ENCODE peak calls at places on chromosomes 6 and 20, in ten cellular contexts. G is mammary epithelial cell, F is endothelial cell of umbilical vein, Y is brain microvascular endothelial cell, H is PC-9, C is tibial artery, P is PC-3, O is breast epithelium, I is fibroblast of lung, W is ascending aorta. X is an unnamed sample.

GRCh38 chr6:139839506-139840156 is 465.2 kb upstream of the CITED2 start:
- DNase-seq in W (peak), P (no peak), H (no peak), Y (peak), C (peak), F (no peak), O (no peak), I (no peak), G (no peak), X (no peak)

GRCh38 chr20:53996584-53997486 is 73.6 kb downstream of the BCAS1 start:
- DNase-seq in W (no peak), P (no peak), H (no peak), O (no peak), I (no peak), G (no peak), F (no peak), Y (no peak), C (no peak), X (no peak)

GRCh38 chr20:62155428-62156253 is 12.1 kb downstream of the SS18L1 start:
- DNase-seq in O (peak), I (no peak), C (no peak), H (peak), W (no peak), G (peak), Y (no peak), P (peak), F (no peak), X (no peak)

GRCh38 chr6:166944666-166945256 is 11.6 kb downstream of the RNASET2 start:
- DNase-seq in O (no peak), Y (no peak), I (no peak), W (no peak), H (no peak), P (no peak), F (no peak), G (no peak), C (no peak), X (no peak)

GRCh38 chr6:141653590-141653989 is 479.1 kb upstream of the GJE1 start:
- DNase-seq in W (no peak), G (no peak), H (no peak), P (no peak), I (peak), O (no peak), F (no peak), C (no peak), Y (no peak), X (no peak)

GRCh38 chr20:13302647-13303425 is 81.8 kb downstream of the ISM1 start:
- DNase-seq in Y (peak), F (peak), W (no peak), P (peak), I (peak), O (no peak), G (peak), H (no peak), C (no peak), X (no peak)

GRCh38 chr6:27892596-27893058 is 19.6 kb downstream of the OR2B2 start:
- DNase-seq in G (no peak), Y (no peak), I (peak), H (no peak), P (peak), F (no peak), O (no peak), W (no peak), C (no peak), X (no peak)

GRCh38 chr6:129648819-129649491 is 61.0 kb downstream of the ARHGAP18 start:
- DNase-seq in P (no peak), G (no peak), H (no peak), W (no peak), F (no peak), C (no peak), Y (no peak), I (no peak), O (no peak), X (no peak)

GRCh38 chr20:43691928-43692524 is 25.1 kb downstream of the MYBL2 start:
- DNase-seq in O (no peak), F (peak), C (no peak), I (peak), G (peak), P (peak), W (no peak), H (peak), Y (peak), X (peak)

GRCh38 chr6:71139249-71139648 is 149.4 kb upstream of the OGFRL1 start:
- DNase-seq in G (peak), Y (peak), I (peak), O (no peak), F (no peak), P (peak), C (no peak), H (no peak), W (no peak), X (no peak)

GRCh38 chr6:156942266-156942665 is 165.1 kb downstream of the ARID1B start:
- DNase-seq in C (no peak), H (no peak), P (peak), I (no peak), O (no peak), G (no peak), Y (no peak), F (no peak), W (no peak), X (no peak)

GRCh38 chr6:43865947-43866346 is 95.9 kb downstream of the VEGFA start:
- DNase-seq in H (no peak), O (no peak), C (no peak), Y (no peak), F (no peak), P (no peak), W (no peak), I (no peak), G (no peak), X (no peak)

GRCh38 chr20:32336918-32337347 is 21.2 kb upstream of the ASXL1 start:
- DNase-seq in I (peak), F (peak), G (no peak), O (no peak), W (no peak), C (no peak), H (peak), Y (no peak), P (peak), X (no peak)

GRCh38 chr6:143657809-143658208 is 20.0 kb upstream of the PHACTR2 start:
- DNase-seq in C (no peak), W (no peak), F (no peak), Y (no peak), G (no peak), H (no peak), P (no peak), O (no peak), I (no peak), X (no peak)

GRCh38 chr6:20589266-20589665 is 55.0 kb downstream of the CDKAL1 start:
- DNase-seq in I (peak), H (no peak), Y (no peak), C (no peak), W (no peak), O (no peak), F (peak), G (no peak), P (peak), X (no peak)

GRCh38 chr6:98653171-98653570 is 181.2 kb upstream of the POU3F2 start:
- DNase-seq in W (no peak), O (no peak), P (peak), F (no peak), G (peak), I (no peak), C (no peak), H (no peak), Y (no peak), X (no peak)

GRCh38 chr20:18981956-18982539 is 168.5 kb downstream of the SCP2D1 start:
- DNase-seq in I (no peak), P (no peak), W (no peak), O (no peak), G (no peak), H (no peak), F (no peak), Y (no peak), C (no peak), X (no peak)

GRCh38 chr6:157056275-157056674 is 267.0 kb downstream of the TMEM242 start:
- DNase-seq in G (no peak), F (no peak), W (no peak), P (no peak), H (no peak), C (no peak), O (no peak), Y (no peak), I (no peak), X (no peak)

GRCh38 chr20:9218412-9219001 is 149.6 kb downstream of the PLCB4 start:
- DNase-seq in O (no peak), I (peak), W (no peak), G (no peak), Y (peak), P (no peak), H (no peak), C (no peak), F (no peak), X (no peak)

GRCh38 chr6:162289972-162290371 is 437.6 kb downstream of the PRKN start:
- DNase-seq in I (no peak), C (no peak), W (no peak), F (no peak), G (no peak), P (no peak), H (no peak), O (no peak), Y (no peak), X (no peak)

GRCh38 chr6:136706431-136706830 is 85.8 kb downstream of the MAP3K5 start:
- DNase-seq in O (no peak), C (no peak), G (no peak), F (no peak), Y (no peak), I (no peak), W (no peak), P (no peak), H (no peak), X (no peak)

GRCh38 chr6:107827541-107827940 is 3.4 kb upstream of the SCML4 start:
- DNase-seq in Y (no peak), W (no peak), I (no peak), G (no peak), F (no peak), O (no peak), H (no peak), P (no peak), C (no peak), X (no peak)

GRCh38 chr6:165664553-165665383 is 1.7 kb upstream of the PDE10A start:
- DNase-seq in Y (no peak), C (no peak), H (no peak), I (no peak), W (no peak), O (no peak), G (no peak), P (no peak), F (no peak), X (peak)

GRCh38 chr6:20271818-20272217 is 59.5 kb upstream of the MBOAT1 start:
- DNase-seq in H (no peak), I (no peak), Y (no peak), C (no peak), G (no peak), O (no peak), W (no peak), F (no peak), P (no peak), X (no peak)

GRCh38 chr20:44780226-44780625 is 30.1 kb downstream of the RIMS4 start:
- DNase-seq in G (peak), W (no peak), O (no peak), C (no peak), P (peak), I (peak), H (no peak), F (peak), Y (peak), X (peak)

GRCh38 chr6:1497593-1498105 is 108.3 kb downstream of the FOXF2 start:
- DNase-seq in I (no peak), P (no peak), G (no peak), O (no peak), C (no peak), F (no peak), H (no peak), W (no peak), Y (no peak), X (no peak)

GRCh38 chr6:37049990-37050853 is 44.8 kb downstream of the FGD2 start:
- DNase-seq in O (no peak), C (peak), H (no peak), Y (no peak), W (peak), P (no peak), I (no peak), G (no peak), F (no peak), X (peak)

GRCh38 chr6:132259070-132259469 is 142.2 kb downstream of the MOXD1 start:
- DNase-seq in O (no peak), H (peak), Y (peak), I (peak), G (peak), W (no peak), F (peak), P (peak), C (no peak), X (no peak)

GRCh38 chr20:24868396-24868927 is 80.6 kb upstream of the CST7 start:
- DNase-seq in O (no peak), P (no peak), H (no peak), Y (no peak), W (no peak), G (no peak), I (no peak), C (no peak), F (no peak), X (no peak)

GRCh38 chr6:19691465-19692167 is 145.6 kb upstream of the ID4 start:
- DNase-seq in P (no peak), O (no peak), W (no peak), G (no peak), Y (no peak), F (no peak), H (no peak), C (peak), I (peak), X (peak)

GRCh38 chr6:72999995-73000394 is 225.3 kb downstream of the KHDC1L start:
- DNase-seq in H (peak), W (no peak), Y (no peak), F (no peak), I (no peak), C (no peak), G (peak), P (no peak), O (peak), X (no peak)

GRCh38 chr6:39362487-39362865 is 40.0 kb upstream of the KCNK16 start:
- DNase-seq in I (peak), G (no peak), P (peak), H (no peak), F (no peak), C (no peak), W (no peak), Y (peak), O (no peak), X (no peak)

GRCh38 chr6:57328074-57328473 is 10.6 kb downstream of the PRIM2 start:
- DNase-seq in I (no peak), W (no peak), G (no peak), F (no peak), P (no peak), Y (no peak), C (no peak), O (no peak), H (no peak), X (no peak)

GRCh38 chr6:57329933-57330332 is 12.5 kb downstream of the PRIM2 start:
- DNase-seq in F (no peak), I (no peak), Y (no peak), W (no peak), H (no peak), C (no peak), O (no peak), G (no peak), P (no peak), X (no peak)

GRCh38 chr6:57327311-57327710 is 9.9 kb downstream of the PRIM2 start:
- DNase-seq in Y (no peak), H (no peak), C (no peak), O (no peak), I (no peak), P (no peak), F (no peak), W (no peak), G (no peak), X (no peak)

DNA sequence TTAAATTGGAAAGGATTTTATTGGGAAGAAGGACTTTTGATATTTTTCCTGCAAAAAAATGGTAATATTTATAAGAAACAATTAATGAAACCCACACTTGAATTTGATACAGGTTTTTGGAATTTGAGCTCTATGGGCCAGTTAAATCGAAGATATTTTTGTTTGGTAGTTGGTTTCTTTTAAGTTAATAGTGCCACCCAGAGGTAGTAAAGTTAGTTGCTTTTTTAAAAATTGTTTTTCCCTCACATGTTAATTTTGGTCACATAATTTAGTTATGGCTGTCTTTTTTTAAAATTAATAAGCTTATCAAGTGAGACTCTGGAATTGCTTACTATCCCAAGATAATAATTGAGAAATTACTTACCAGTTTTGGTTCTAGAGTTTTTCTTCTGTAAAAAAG is 7.1 kb downstream of the PRIM2 start:
- DNase-seq in P (peak), G (no peak), C (no peak), W (no peak), H (no peak), Y (no peak), O (no peak), F (peak), I (peak), X (no peak)
- TF ChIP-seq CTCF in P (peak), G (peak), C (peak), W (peak), H (peak), Y (peak), O (no peak), F (peak), I (peak), X (peak)

DNA sequence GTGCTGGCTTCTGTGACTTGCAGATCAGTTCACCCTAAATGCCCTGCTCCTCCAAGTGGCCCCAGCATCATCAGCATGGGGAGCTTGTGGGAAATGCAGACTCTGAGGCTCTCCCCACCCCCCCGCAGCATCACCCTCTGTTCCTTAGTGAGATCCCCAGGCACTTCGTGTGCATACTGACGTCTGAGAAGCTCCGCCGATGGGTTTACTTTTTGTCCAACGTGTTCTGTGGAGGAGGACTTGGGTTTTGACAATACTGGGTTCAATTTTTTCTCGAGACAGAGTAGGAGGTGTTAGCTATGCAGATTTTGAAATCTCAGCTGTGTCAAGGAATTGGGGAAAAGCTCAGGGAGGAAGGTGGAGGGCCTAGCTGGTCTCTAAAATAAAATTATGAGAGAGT is 38.3 kb upstream of the ZNF831 start:
- DNase-seq in C (no peak), G (no peak), P (no peak), W (peak), I (no peak), H (no peak), F (no peak), O (no peak), Y (no peak), X (no peak)
- H3K4me3 ChIP-seq in C (no peak), G (no peak), P (no peak), W (no peak), I (no peak), H (no peak), F (no peak), O (no peak), Y (no peak), X (no peak)

GRCh38 chr6:8130399-8130798 is 28.1 kb upstream of the EEF1E1 start:
- DNase-seq in F (no peak), Y (no peak), O (no peak), G (no peak), P (no peak), I (peak), W (no peak), H (peak), C (no peak), X (no peak)

GRCh38 chr6:8132130-8132529 is 29.8 kb upstream of the EEF1E1 start:
- DNase-seq in O (no peak), C (no peak), H (no peak), G (no peak), Y (no peak), P (no peak), W (no peak), F (no peak), I (no peak), X (no peak)

GRCh38 chr6:8135276-8135675 is 32.9 kb upstream of the EEF1E1 start:
- DNase-seq in H (no peak), O (no peak), C (no peak), F (no peak), I (no peak), P (no peak), Y (no peak), W (no peak), G (no peak), X (no peak)

DNA sequence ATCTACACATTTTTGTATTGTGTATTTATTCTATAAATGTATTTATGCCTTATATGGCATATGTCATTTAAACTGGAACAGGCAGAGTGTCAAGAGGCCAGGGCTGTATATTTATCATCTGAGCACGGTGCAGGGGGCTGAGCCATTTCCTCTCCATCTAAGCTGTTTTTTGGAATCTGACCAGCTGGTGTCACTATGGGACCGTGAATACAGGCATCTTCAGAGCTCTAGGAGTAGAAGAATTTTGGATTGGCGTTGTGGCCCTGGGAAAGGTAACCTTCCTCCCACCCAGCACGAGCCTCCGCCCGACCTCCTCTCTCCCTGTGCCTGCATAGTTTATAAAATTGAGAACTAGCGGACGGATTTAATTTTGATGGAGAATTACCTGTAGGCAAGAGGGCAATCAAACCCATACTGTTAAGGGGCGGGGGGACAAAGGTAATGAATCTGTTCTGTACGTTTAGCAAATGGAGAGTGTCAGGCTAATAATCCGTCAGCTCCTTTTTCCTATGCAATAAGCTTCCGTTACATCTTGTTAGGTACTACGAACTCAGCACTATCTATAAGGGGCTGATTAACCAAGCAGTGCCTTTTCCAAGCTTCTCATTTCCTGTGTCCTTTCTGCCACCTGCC is 29.0 kb upstream of the EEF1E1 start:
- DNase-seq in H (peak), F (peak), W (peak), P (peak), O (no peak), Y (peak), G (peak), C (no peak), I (peak), X (peak)
- TF ChIP-seq CTCF in H (peak), F (peak), W (peak), P (peak), O (no peak), Y (peak), G (peak), C (peak), I (peak), X (peak)

GRCh38 chr6:41027799-41028617 is 11.0 kb downstream of the UNC5CL start:
- DNase-seq in H (no peak), C (peak), Y (peak), I (peak), F (peak), W (peak), O (peak), G (peak), P (peak), X (peak)

GRCh38 chr6:41025966-41026365 is 13.1 kb downstream of the UNC5CL start:
- DNase-seq in I (no peak), H (no peak), W (no peak), G (no peak), F (no peak), C (no peak), O (no peak), P (no peak), Y (no peak), X (no peak)

GRCh38 chr6:41023114-41023513 is 15.9 kb downstream of the UNC5CL start:
- DNase-seq in O (no peak), H (no peak), Y (no peak), P (no peak), F (no peak), I (no peak), G (no peak), W (no peak), C (no peak), X (no peak)

GRCh38 chr6:41028618-41029486 is 10.2 kb downstream of the UNC5CL start:
- DNase-seq in G (no peak), H (no peak), C (no peak), F (no peak), P (no peak), I (peak), O (no peak), W (no peak), Y (no peak), X (no peak)

GRCh38 chr6:41027251-41027650 is 11.8 kb downstream of the UNC5CL start:
- DNase-seq in C (no peak), H (no peak), F (no peak), O (no peak), I (no peak), Y (no peak), G (no peak), P (peak), W (no peak), X (no peak)
- H3K4me3 ChIP-seq in C (peak), H (no peak), F (no peak), O (peak), I (peak), Y (peak), G (peak), P (peak), W (peak), X (no peak)

GRCh38 chr20:63315240-63315981 is 22.4 kb downstream of the COL20A1 start:
- DNase-seq in O (no peak), W (peak), G (no peak), C (peak), Y (no peak), P (no peak), F (no peak), I (no peak), H (no peak), X (no peak)

GRCh38 chr20:63313349-63314014 is 20.5 kb downstream of the COL20A1 start:
- DNase-seq in I (no peak), C (no peak), G (no peak), F (no peak), H (no peak), P (no peak), O (no peak), W (no peak), Y (no peak), X (no peak)

GRCh38 chr20:63315982-63316491 is 23.1 kb downstream of the COL20A1 start:
- DNase-seq in P (no peak), Y (no peak), F (no peak), O (no peak), G (no peak), H (no peak), I (no peak), W (peak), C (peak), X (peak)

GRCh38 chr20:63314015-63314471 is 21.1 kb downstream of the COL20A1 start:
- DNase-seq in O (no peak), P (no peak), W (no peak), F (no peak), C (no peak), Y (no peak), G (no peak), I (no peak), H (no peak), X (no peak)

GRCh38 chr20:63314566-63315239 is 21.7 kb downstream of the COL20A1 start:
- DNase-seq in G (no peak), O (no peak), C (no peak), P (no peak), Y (no peak), W (peak), H (no peak), I (no peak), F (no peak), X (no peak)
- TF ChIP-seq CTCF in G (no peak), O (no peak), C (no peak), P (no peak), Y (no peak), W (no peak), H (no peak), I (no peak), F (no peak), X (no peak)